ENCODE peak calls at places on chromosomes 1 and 21, in nine cellular contexts. One of them, this sample, is unnamed.

GRCh38 chr1:29213055-29213454 is 17.7 kb downstream of the MECR start:
- DNase-seq in esophagus muscularis mucosa: no peak
- DNase-seq in upper lobe of left lung: no peak
- DNase-seq in left ventricle myocardium inferior: no peak
- DNase-seq in mammary epithelial cell: no peak
- DNase-seq in endodermal cell: no peak
- DNase-seq in uterus: no peak
- DNase-seq in BJ: no peak
- DNase-seq in fibroblast of lung: no peak
- DNase-seq in this sample: no peak

GRCh38 chr1:58528518-58528917 is 18.0 kb downstream of the OMA1 start:
- DNase-seq in upper lobe of left lung: no peak
- DNase-seq in esophagus muscularis mucosa: no peak
- DNase-seq in BJ: peak; percentile 42
- DNase-seq in endodermal cell: no peak
- DNase-seq in left ventricle myocardium inferior: no peak
- DNase-seq in uterus: no peak
- DNase-seq in mammary epithelial cell: peak; percentile 67
- DNase-seq in fibroblast of lung: peak; percentile 67
- DNase-seq in this sample: no peak

GRCh38 chr1:209335090-209335692 is 248.3 kb upstream of the CAMK1G start:
- DNase-seq in fibroblast of lung: peak; percentile 12
- DNase-seq in uterus: no peak
- DNase-seq in upper lobe of left lung: no peak
- DNase-seq in BJ: no peak
- DNase-seq in endodermal cell: peak; percentile 87
- DNase-seq in mammary epithelial cell: no peak
- DNase-seq in left ventricle myocardium inferior: no peak
- DNase-seq in esophagus muscularis mucosa: no peak
- DNase-seq in this sample: no peak

GRCh38 chr1:238451781-238452310 is 561.1 kb upstream of the ZP4 start:
- DNase-seq in endodermal cell: no peak
- DNase-seq in left ventricle myocardium inferior: no peak
- DNase-seq in mammary epithelial cell: no peak
- DNase-seq in BJ: no peak
- DNase-seq in fibroblast of lung: no peak
- DNase-seq in uterus: no peak
- DNase-seq in esophagus muscularis mucosa: no peak
- DNase-seq in upper lobe of left lung: no peak
- DNase-seq in this sample: no peak

GRCh38 chr1:220356981-220357850 is 85.0 kb upstream of the RAB3GAP2 start:
- DNase-seq in left ventricle myocardium inferior: no peak
- DNase-seq in esophagus muscularis mucosa: no peak
- DNase-seq in fibroblast of lung: no peak
- DNase-seq in uterus: no peak
- DNase-seq in endodermal cell: no peak
- DNase-seq in BJ: no peak
- DNase-seq in mammary epithelial cell: no peak
- DNase-seq in upper lobe of left lung: no peak
- DNase-seq in this sample: no peak

GRCh38 chr1:24930703-24931480 is 816 bp upstream of the RUNX3 start:
- DNase-seq in endodermal cell: peak; percentile 72
- DNase-seq in mammary epithelial cell: no peak
- DNase-seq in upper lobe of left lung: peak; percentile 84
- DNase-seq in esophagus muscularis mucosa: no peak
- DNase-seq in fibroblast of lung: no peak
- DNase-seq in BJ: no peak
- DNase-seq in left ventricle myocardium inferior: no peak
- DNase-seq in uterus: no peak
- DNase-seq in this sample: no peak

GRCh38 chr1:32393136-32393535 is 1.1 kb downstream of the BSDC1 start:
- DNase-seq in endodermal cell: no peak
- DNase-seq in left ventricle myocardium inferior: no peak
- DNase-seq in uterus: no peak
- DNase-seq in fibroblast of lung: peak; percentile 31
- DNase-seq in esophagus muscularis mucosa: no peak
- DNase-seq in mammary epithelial cell: peak; percentile 26
- DNase-seq in BJ: no peak
- DNase-seq in upper lobe of left lung: no peak
- DNase-seq in this sample: no peak

GRCh38 chr1:87061742-87062156 is 147.3 kb downstream of the HS2ST1 start:
- DNase-seq in upper lobe of left lung: no peak
- DNase-seq in BJ: no peak
- DNase-seq in fibroblast of lung: peak; percentile 69
- DNase-seq in mammary epithelial cell: peak; percentile 46
- DNase-seq in esophagus muscularis mucosa: no peak
- DNase-seq in endodermal cell: no peak
- DNase-seq in left ventricle myocardium inferior: no peak
- DNase-seq in uterus: no peak
- DNase-seq in this sample: no peak

GRCh38 chr21:39238275-39238674 is 55.0 kb upstream of the PSMG1 start:
- DNase-seq in uterus: no peak
- DNase-seq in endodermal cell: no peak
- DNase-seq in mammary epithelial cell: no peak
- DNase-seq in upper lobe of left lung: no peak
- DNase-seq in left ventricle myocardium inferior: no peak
- DNase-seq in fibroblast of lung: peak; percentile 55
- DNase-seq in esophagus muscularis mucosa: no peak
- DNase-seq in BJ: no peak
- DNase-seq in this sample: no peak
- H3K36me3 ChIP-seq in uterus: no peaks in the 10 kb centered on the region
- H3K36me3 ChIP-seq in endodermal cell: peaks cover 89% of the 10 kb centered on the region
- H3K36me3 ChIP-seq in mammary epithelial cell: peaks cover 19% of the 10 kb centered on the region
- H3K36me3 ChIP-seq in upper lobe of left lung: peaks cover 18% of the 10 kb centered on the region
- H3K36me3 ChIP-seq in left ventricle myocardium inferior: peaks cover 75% of the 10 kb centered on the region
- H3K36me3 ChIP-seq in fibroblast of lung: peaks cover 1% of the 10 kb centered on the region
- H3K36me3 ChIP-seq in esophagus muscularis mucosa: peaks cover 79% of the 10 kb centered on the region
- H3K36me3 ChIP-seq in BJ: peaks cover 11% of the 10 kb centered on the region
- H3K36me3 ChIP-seq in this sample: no peaks in the 10 kb centered on the region

GRCh38 chr1:168452329-168452728 is 91.5 kb downstream of the XCL2 start:
- DNase-seq in left ventricle myocardium inferior: no peak
- DNase-seq in esophagus muscularis mucosa: no peak
- DNase-seq in fibroblast of lung: no peak
- DNase-seq in upper lobe of left lung: no peak
- DNase-seq in BJ: no peak
- DNase-seq in endodermal cell: peak; percentile 69
- DNase-seq in mammary epithelial cell: no peak
- DNase-seq in uterus: no peak
- DNase-seq in this sample: no peak
- TF ChIP-seq CTCF in left ventricle myocardium inferior: no peak
- TF ChIP-seq CTCF in esophagus muscularis mucosa: no peak
- TF ChIP-seq CTCF in fibroblast of lung: peak; percentile 23
- TF ChIP-seq CTCF in upper lobe of left lung: no peak
- TF ChIP-seq CTCF in BJ: no peak
- TF ChIP-seq CTCF in endodermal cell: peak; percentile 71
- TF ChIP-seq CTCF in mammary epithelial cell: peak; percentile 34
- TF ChIP-seq CTCF in uterus: no peak
- TF ChIP-seq CTCF in this sample: no peak

DNA sequence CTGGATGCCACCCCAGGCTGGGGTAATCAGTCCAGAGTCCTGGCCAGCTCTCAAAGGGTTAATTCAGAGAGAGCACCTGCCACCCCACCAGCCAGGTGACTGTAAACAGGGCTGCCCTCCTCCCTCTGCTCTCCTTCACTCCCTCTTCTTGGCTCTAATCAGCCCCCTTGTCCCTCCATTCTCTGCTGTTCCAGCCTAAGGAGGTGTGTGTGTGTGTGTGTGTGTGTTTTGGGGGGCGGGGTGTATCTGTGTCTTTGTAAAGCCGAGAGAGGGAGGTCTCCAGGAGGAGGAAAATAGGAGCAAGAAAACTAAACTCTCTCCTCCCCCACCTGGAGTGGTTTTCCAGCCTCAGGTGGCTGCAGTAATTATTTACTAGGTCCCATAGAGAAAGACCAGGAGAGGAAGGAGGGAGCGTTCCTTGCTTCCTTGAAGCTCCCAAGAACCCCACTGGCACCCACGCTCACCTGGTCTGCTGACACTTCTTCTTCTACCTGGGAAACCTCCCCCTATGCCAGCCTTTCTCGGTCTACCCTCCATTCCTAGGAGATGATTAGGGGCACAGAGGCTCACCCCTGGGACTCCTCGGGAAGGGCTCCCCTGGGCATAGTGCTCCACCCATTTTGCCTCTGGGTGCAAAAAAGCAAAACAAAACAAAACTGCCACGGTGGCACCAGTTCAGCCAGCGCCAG is 12.8 kb downstream of the TRIM46 start:
- DNase-seq in upper lobe of left lung: no peak
- DNase-seq in mammary epithelial cell: no peak
- DNase-seq in fibroblast of lung: no peak
- DNase-seq in uterus: no peak
- DNase-seq in endodermal cell: peak; percentile 59
- DNase-seq in BJ: no peak
- DNase-seq in left ventricle myocardium inferior: peak; percentile 3
- DNase-seq in esophagus muscularis mucosa: no peak
- DNase-seq in this sample: no peak
- H3K36me3 ChIP-seq in upper lobe of left lung: no peaks in the 10 kb centered on the region
- H3K36me3 ChIP-seq in mammary epithelial cell: no peaks in the 10 kb centered on the region
- H3K36me3 ChIP-seq in fibroblast of lung: peaks cover 5% of the 10 kb centered on the region
- H3K36me3 ChIP-seq in uterus: no peaks in the 10 kb centered on the region
- H3K36me3 ChIP-seq in endodermal cell: no peaks in the 10 kb centered on the region
- H3K36me3 ChIP-seq in BJ: peaks cover 2% of the 10 kb centered on the region
- H3K36me3 ChIP-seq in left ventricle myocardium inferior: no peaks in the 10 kb centered on the region
- H3K36me3 ChIP-seq in esophagus muscularis mucosa: peaks cover 3% of the 10 kb centered on the region
- H3K36me3 ChIP-seq in this sample: no peaks in the 10 kb centered on the region

DNA sequence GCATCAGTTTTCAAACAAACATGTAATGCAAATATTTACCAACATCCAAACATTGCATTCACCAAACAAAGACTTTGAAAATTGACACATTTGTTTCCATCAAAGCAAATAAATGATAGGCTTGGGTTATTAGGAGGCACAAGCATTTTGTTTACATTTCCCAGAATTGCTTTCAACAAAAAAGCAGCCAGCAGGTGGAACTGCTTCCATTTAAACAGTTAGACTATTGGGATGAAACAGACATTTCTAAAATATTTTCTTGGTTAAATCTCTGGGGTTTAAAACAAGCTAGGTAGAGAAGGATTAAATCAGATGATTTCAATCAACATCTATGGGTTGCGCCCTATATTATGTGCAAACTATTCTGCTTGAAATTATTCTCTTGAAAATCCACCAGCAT is 1.4 kb upstream of the LEMD1 start:
- DNase-seq in fibroblast of lung: no peak
- DNase-seq in endodermal cell: no peak
- DNase-seq in left ventricle myocardium inferior: no peak
- DNase-seq in upper lobe of left lung: no peak
- DNase-seq in BJ: no peak
- DNase-seq in mammary epithelial cell: no peak
- DNase-seq in esophagus muscularis mucosa: no peak
- DNase-seq in uterus: no peak
- DNase-seq in this sample: no peak
- TF ChIP-seq CTCF in fibroblast of lung: no peak
- TF ChIP-seq CTCF in endodermal cell: peak; percentile 24
- TF ChIP-seq CTCF in left ventricle myocardium inferior: peak; percentile 22
- TF ChIP-seq CTCF in upper lobe of left lung: no peak
- TF ChIP-seq CTCF in BJ: no peak
- TF ChIP-seq CTCF in mammary epithelial cell: peak; percentile 34
- TF ChIP-seq CTCF in esophagus muscularis mucosa: no peak
- TF ChIP-seq CTCF in uterus: no peak
- TF ChIP-seq CTCF in this sample: no peak

GRCh38 chr1:47276850-47277249 is 37.1 kb downstream of the STIL start:
- DNase-seq in upper lobe of left lung: no peak
- DNase-seq in esophagus muscularis mucosa: no peak
- DNase-seq in mammary epithelial cell: no peak
- DNase-seq in fibroblast of lung: no peak
- DNase-seq in BJ: no peak
- DNase-seq in left ventricle myocardium inferior: no peak
- DNase-seq in endodermal cell: no peak
- DNase-seq in uterus: no peak
- DNase-seq in this sample: no peak

DNA sequence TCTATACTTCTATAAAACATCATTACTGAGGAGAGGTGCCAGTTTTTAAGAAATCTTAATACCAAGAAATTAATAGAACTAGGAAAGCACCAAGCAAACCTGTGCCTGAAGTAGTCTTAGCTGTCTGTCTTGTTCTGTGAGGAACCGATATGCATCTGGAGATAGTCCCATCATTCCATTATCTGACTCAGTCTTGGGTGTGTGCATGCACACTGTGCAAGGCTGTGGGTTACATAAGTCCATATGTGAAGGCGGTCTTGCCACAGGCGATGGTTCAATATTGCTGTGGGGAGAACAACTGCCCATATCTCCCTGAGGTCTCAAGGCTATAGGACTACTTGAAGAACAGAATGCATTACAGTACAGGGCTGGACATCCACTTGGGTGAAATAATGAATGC is 33.8 kb downstream of the STIL start:
- DNase-seq in endodermal cell: no peak
- DNase-seq in BJ: peak; percentile 6
- DNase-seq in left ventricle myocardium inferior: no peak
- DNase-seq in mammary epithelial cell: peak; percentile 35
- DNase-seq in esophagus muscularis mucosa: no peak
- DNase-seq in uterus: no peak
- DNase-seq in upper lobe of left lung: no peak
- DNase-seq in fibroblast of lung: no peak
- DNase-seq in this sample: no peak
- H3K36me3 ChIP-seq in endodermal cell: peaks cover 78% of the 10 kb centered on the region
- H3K36me3 ChIP-seq in BJ: peaks cover 1% of the 10 kb centered on the region
- H3K36me3 ChIP-seq in left ventricle myocardium inferior: peaks cover 8% of the 10 kb centered on the region
- H3K36me3 ChIP-seq in mammary epithelial cell: peaks cover 20% of the 10 kb centered on the region
- H3K36me3 ChIP-seq in esophagus muscularis mucosa: peaks cover 7% of the 10 kb centered on the region
- H3K36me3 ChIP-seq in uterus: no peaks in the 10 kb centered on the region
- H3K36me3 ChIP-seq in upper lobe of left lung: no peaks in the 10 kb centered on the region
- H3K36me3 ChIP-seq in fibroblast of lung: peaks cover 5% of the 10 kb centered on the region
- H3K36me3 ChIP-seq in this sample: peaks cover 4% of the 10 kb centered on the region